ENCODE peak calls at places on chromosomes 11 and 22, in eight cellular contexts. X, V, J, R, M, D, S and L are unnamed samples.

GRCh38 chr11:27514558-27514957 is 8.0 kb upstream of the LIN7C start:
- DNase-seq in X (no peak), V (no peak), J (no peak), R (peak; percentile 55), M (no peak), D (peak; percentile 89), S (peak; percentile 22), L (peak; percentile 49)

GRCh38 chr11:111310088-111310487 is 11.7 kb downstream of the POU2AF3 start:
- DNase-seq in X (peak; percentile 80), V (no peak), J (no peak), R (no peak), M (no peak), D (no peak), S (no peak), L (no peak)

GRCh38 chr22:48453751-48454485 is 1373.8 kb downstream of the BRD1 start:
- DNase-seq in X (no peak), V (no peak), J (no peak), R (no peak), M (no peak), D (no peak), S (no peak), L (no peak)

GRCh38 chr11:44316388-44317240 is 6.7 kb upstream of the ALX4 start:
- DNase-seq in X (no peak), V (no peak), J (no peak), R (no peak), M (peak; percentile 73), D (no peak), S (no peak), L (no peak)

GRCh38 chr22:41831383-41831782 is 1.5 kb upstream of the SREBF2 start:
- DNase-seq in X (no peak), V (no peak), J (no peak), R (peak; percentile 26), M (no peak), D (peak; percentile 32), S (peak; percentile 30), L (peak; percentile 26)

GRCh38 chr11:50070389-50070788 is 37.7 kb downstream of the OR4C45 start:
- DNase-seq in X (no peak), V (no peak), J (no peak), R (no peak), M (no peak), D (no peak), S (no peak), L (peak; percentile 15)

GRCh38 chr11:9276571-9276970 is 11.4 kb upstream of the DENND5A start:
- DNase-seq in X (no peak), V (no peak), J (no peak), R (no peak), M (no peak), D (no peak), S (no peak), L (no peak)

GRCh38 chr11:92501346-92501745 is 276.7 kb downstream of the FAT3 start:
- DNase-seq in X (no peak), V (no peak), J (no peak), R (no peak), M (no peak), D (no peak), S (no peak), L (no peak)

GRCh38 chr11:78420796-78421209 is 3.2 kb upstream of the GAB2 start:
- DNase-seq in X (peak; percentile 56), V (no peak), J (no peak), R (peak; percentile 88), M (no peak), D (peak; percentile 50), S (peak; percentile 59), L (peak; percentile 58)

GRCh38 chr11:45926001-45926401 is 3.5 kb downstream of the LARGE2 start:
- DNase-seq in X (no peak), V (no peak), J (no peak), R (no peak), M (no peak), D (no peak), S (no peak), L (no peak)

GRCh38 chr11:6681949-6682348 is 1.2 kb downstream of the MRPL17 start:
- DNase-seq in X (no peak), V (no peak), J (no peak), R (no peak), M (peak; percentile 12), D (peak; percentile 32), S (no peak), L (no peak)

GRCh38 chr11:119107538-119108150 is 500 bp downstream of the C2CD2L start:
- DNase-seq in X (no peak), V (no peak), J (no peak), R (no peak), M (peak; percentile 52), D (no peak), S (no peak), L (no peak)

GRCh38 chr11:119106564-119107537 is at the start of gene C2CD2L:
- DNase-seq in X (peak; percentile 86), V (peak; percentile 72), J (peak; percentile 64), R (peak; percentile 86), M (peak; percentile 95), D (peak; percentile 88), S (peak; percentile 91), L (peak; percentile 90)

GRCh38 chr11:119109843-119110242 is 2.7 kb downstream of the C2CD2L start:
- DNase-seq in X (no peak), V (no peak), J (no peak), R (no peak), M (no peak), D (no peak), S (no peak), L (no peak)

GRCh38 chr11:119108857-119109221 is 1.7 kb downstream of the C2CD2L start:
- DNase-seq in X (no peak), V (no peak), J (no peak), R (no peak), M (no peak), D (no peak), S (no peak), L (no peak)

DNA sequence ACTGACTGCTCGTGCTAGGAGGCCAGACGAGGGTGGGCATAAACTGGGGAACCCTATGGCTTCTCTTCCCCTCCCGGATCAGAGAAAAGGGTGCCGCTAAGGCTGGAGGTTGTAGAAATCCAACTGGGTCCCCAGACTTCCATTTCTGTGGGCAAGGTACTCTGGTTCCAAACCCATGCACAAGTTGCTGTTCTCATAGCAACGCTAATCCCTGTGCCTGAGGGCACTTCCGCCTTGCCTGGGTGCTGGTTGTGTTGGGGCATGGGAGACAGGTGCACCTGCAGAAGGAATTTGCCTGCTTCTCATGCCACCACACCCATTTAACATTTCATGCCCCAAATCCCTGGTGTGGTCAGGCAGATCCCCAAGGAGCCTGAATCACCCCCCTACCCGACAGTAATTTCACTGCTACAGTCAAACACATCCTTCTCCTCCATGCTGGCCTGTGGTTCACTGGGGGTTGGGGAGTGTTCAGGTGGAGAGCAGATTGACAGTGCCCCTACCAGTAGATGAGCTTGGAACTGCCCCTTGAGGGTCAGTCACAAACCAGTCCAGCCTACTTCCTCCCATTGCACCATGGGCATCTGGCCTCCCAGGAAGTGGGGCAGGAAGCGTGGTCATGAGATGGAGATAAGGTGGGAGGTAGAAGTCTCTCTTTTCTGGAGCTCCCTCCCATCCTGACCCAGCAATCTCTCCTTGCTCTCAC is 1.2 kb downstream of the C2CD2L start:
- DNase-seq in X (peak; percentile 71), V (no peak), J (no peak), R (peak; percentile 14), M (peak; percentile 54), D (peak; percentile 11), S (no peak), L (peak; percentile 33)
- TF ChIP-seq CTCF in X (no peak), V (no peak), J (no peak), R (no peak), M (no peak), D (no peak), S (no peak), L (no peak)

GRCh38 chr11:12885717-12886226 is 123.3 kb upstream of the RASSF10 start:
- DNase-seq in X (no peak), V (no peak), J (no peak), R (no peak), M (no peak), D (no peak), S (no peak), L (no peak)

GRCh38 chr11:12886508-12886907 is 122.6 kb upstream of the RASSF10 start:
- DNase-seq in X (no peak), V (no peak), J (no peak), R (no peak), M (no peak), D (no peak), S (no peak), L (no peak)

GRCh38 chr11:12890476-12890875 is 118.6 kb upstream of the RASSF10 start:
- DNase-seq in X (no peak), V (no peak), J (no peak), R (no peak), M (no peak), D (peak; percentile 62), S (no peak), L (peak; percentile 55)

GRCh38 chr11:12889243-12889642 is 119.9 kb upstream of the RASSF10 start:
- DNase-seq in X (peak; percentile 39), V (no peak), J (no peak), R (peak; percentile 74), M (no peak), D (peak; percentile 89), S (peak; percentile 81), L (peak; percentile 84)

GRCh38 chr11:12888525-12889158 is 120.5 kb upstream of the RASSF10 start:
- DNase-seq in X (peak; percentile 72), V (peak; percentile 58), J (peak; percentile 81), R (peak; percentile 93), M (peak; percentile 87), D (peak; percentile 87), S (peak; percentile 89), L (peak; percentile 96)
- TF ChIP-seq CTCF in X (peak; percentile 76), V (peak; percentile 66), J (peak; percentile 80), R (peak; percentile 71), M (peak; percentile 77), D (peak; percentile 73), S (peak; percentile 67), L (peak; percentile 70)

GRCh38 chr11:12599408-12600143 is 74.6 kb upstream of the TEAD1 start:
- DNase-seq in X (peak; percentile 15), V (no peak), J (no peak), R (peak; percentile 29), M (peak; percentile 71), D (no peak), S (no peak), L (peak; percentile 8)
- TF ChIP-seq CTCF in X (peak; percentile 83), V (peak; percentile 77), J (peak; percentile 51), R (peak; percentile 59), M (peak; percentile 94), D (peak; percentile 26), S (peak; percentile 17), L (peak; percentile 80)

GRCh38 chr11:134634897-134635831 is 223.1 kb upstream of the B3GAT1 start:
- DNase-seq in X (no peak), V (no peak), J (no peak), R (no peak), M (peak; percentile 54), D (no peak), S (no peak), L (no peak)
- TF ChIP-seq CTCF in X (no peak), V (no peak), J (no peak), R (no peak), M (peak; percentile 35), D (no peak), S (no peak), L (no peak)

GRCh38 chr11:81707881-81708280 is 1025.8 kb downstream of the FAM181B start:
- DNase-seq in X (no peak), V (no peak), J (no peak), R (no peak), M (peak; percentile 13), D (no peak), S (no peak), L (no peak)
- TF ChIP-seq CTCF in X (no peak), V (no peak), J (no peak), R (peak; percentile 20), M (peak; percentile 66), D (no peak), S (no peak), L (peak; percentile 8)